ENCODE peak calls at places on chromosomes 16 and 17, in eight cellular contexts. D is Calu3, Y is AG04450, H is GM12865, S is heart right ventricle, W is HFFc6, R is stomach, Q is GM20000. M is an unnamed sample.

GRCh38 chr16:49496656-49497055 is 123.1 kb downstream of the C16orf78 start:
- DNase-seq in D (no peak), Y (no peak), H (no peak), S (no peak), W (no peak), R (no peak), Q (no peak), M (no peak)

GRCh38 chr17:31537558-31537957 is 146.1 kb downstream of the RAB11FIP4 start:
- DNase-seq in D (no peak), Y (no peak), H (peak; percentile 21), S (no peak), W (no peak), R (peak; percentile 80), Q (no peak), M (no peak)

GRCh38 chr16:64864232-64864803 is 257.5 kb downstream of the CDH11 start:
- DNase-seq in D (no peak), Y (peak; percentile 93), H (no peak), S (no peak), W (peak; percentile 94), R (no peak), Q (no peak), M (no peak)

GRCh38 chr17:63753215-63753614 is 11.6 kb upstream of the STRADA start:
- DNase-seq in D (no peak), Y (no peak), H (no peak), S (no peak), W (no peak), R (no peak), Q (no peak), M (no peak)

GRCh38 chr17:49825645-49826044 is 22.2 kb downstream of the TAC4 start:
- DNase-seq in D (no peak), Y (no peak), H (no peak), S (no peak), W (no peak), R (no peak), Q (no peak), M (no peak)

GRCh38 chr17:4900231-4901107 is 1.1 kb downstream of the C17orf107 start:
- DNase-seq in D (no peak), Y (no peak), H (peak; percentile 62), S (no peak), W (no peak), R (peak; percentile 51), Q (peak; percentile 59), M (no peak)

GRCh38 chr17:7686221-7687071 is 844 bp downstream of the TP53 start:
- DNase-seq in D (peak; percentile 70), Y (peak; percentile 55), H (peak; percentile 91), S (peak; percentile 80), W (peak; percentile 77), R (peak; percentile 76), Q (peak; percentile 77), M (peak; percentile 75)

GRCh38 chr17:81234506-81234855 is 4.4 kb downstream of the TEPSIN start:
- DNase-seq in D (no peak), Y (no peak), H (no peak), S (no peak), W (no peak), R (no peak), Q (no peak), M (no peak)

GRCh38 chr16:88331989-88332920 is 50.5 kb upstream of the ZNF469 start:
- DNase-seq in D (peak; percentile 80), Y (peak; percentile 100), H (no peak), S (no peak), W (peak; percentile 100), R (peak; percentile 49), Q (no peak), M (no peak)

GRCh38 chr16:72673118-72673517 is 374.8 kb downstream of the ZFHX3 start:
- DNase-seq in D (no peak), Y (no peak), H (no peak), S (no peak), W (no peak), R (no peak), Q (no peak), M (no peak)

GRCh38 chr17:55300479-55301290 is 35.9 kb downstream of the HLF start:
- DNase-seq in D (no peak), Y (no peak), H (no peak), S (no peak), W (no peak), R (no peak), Q (no peak), M (no peak)

GRCh38 chr16:56109205-56109604 is 82.1 kb upstream of the GNAO1 start:
- DNase-seq in D (no peak), Y (no peak), H (no peak), S (no peak), W (no peak), R (no peak), Q (no peak), M (no peak)

GRCh38 chr17:56173958-56174357 is 20.7 kb downstream of the ANKFN1 start:
- DNase-seq in D (no peak), Y (no peak), H (no peak), S (peak; percentile 9), W (peak; percentile 27), R (no peak), Q (no peak), M (no peak)

GRCh38 chr17:16941643-16942042 is 30.3 kb downstream of the TNFRSF13B start:
- DNase-seq in D (no peak), Y (no peak), H (no peak), S (no peak), W (no peak), R (no peak), Q (no peak), M (no peak)

GRCh38 chr17:17141279-17141678 is 64.9 kb downstream of the PLD6 start:
- DNase-seq in D (no peak), Y (no peak), H (no peak), S (no peak), W (no peak), R (no peak), Q (no peak), M (no peak)

GRCh38 chr16:88922114-88922825 is 54.7 kb downstream of the CBFA2T3 start:
- DNase-seq in D (peak; percentile 50), Y (peak; percentile 20), H (no peak), S (peak; percentile 92), W (no peak), R (peak; percentile 67), Q (no peak), M (no peak)

GRCh38 chr17:47803201-47803600 is 18.4 kb downstream of the OSBPL7 start:
- DNase-seq in D (no peak), Y (no peak), H (no peak), S (no peak), W (no peak), R (no peak), Q (no peak), M (no peak)

GRCh38 chr17:47803751-47804150 is 17.8 kb downstream of the OSBPL7 start:
- DNase-seq in D (no peak), Y (no peak), H (no peak), S (no peak), W (no peak), R (peak; percentile 7), Q (no peak), M (no peak)

GRCh38 chr17:47801176-47801765 is 20.3 kb downstream of the OSBPL7 start:
- DNase-seq in D (no peak), Y (no peak), H (no peak), S (no peak), W (no peak), R (peak; percentile 10), Q (no peak), M (no peak)

GRCh38 chr17:47801906-47802305 is 19.7 kb downstream of the OSBPL7 start:
- DNase-seq in D (no peak), Y (no peak), H (no peak), S (no peak), W (no peak), R (no peak), Q (no peak), M (no peak)

DNA sequence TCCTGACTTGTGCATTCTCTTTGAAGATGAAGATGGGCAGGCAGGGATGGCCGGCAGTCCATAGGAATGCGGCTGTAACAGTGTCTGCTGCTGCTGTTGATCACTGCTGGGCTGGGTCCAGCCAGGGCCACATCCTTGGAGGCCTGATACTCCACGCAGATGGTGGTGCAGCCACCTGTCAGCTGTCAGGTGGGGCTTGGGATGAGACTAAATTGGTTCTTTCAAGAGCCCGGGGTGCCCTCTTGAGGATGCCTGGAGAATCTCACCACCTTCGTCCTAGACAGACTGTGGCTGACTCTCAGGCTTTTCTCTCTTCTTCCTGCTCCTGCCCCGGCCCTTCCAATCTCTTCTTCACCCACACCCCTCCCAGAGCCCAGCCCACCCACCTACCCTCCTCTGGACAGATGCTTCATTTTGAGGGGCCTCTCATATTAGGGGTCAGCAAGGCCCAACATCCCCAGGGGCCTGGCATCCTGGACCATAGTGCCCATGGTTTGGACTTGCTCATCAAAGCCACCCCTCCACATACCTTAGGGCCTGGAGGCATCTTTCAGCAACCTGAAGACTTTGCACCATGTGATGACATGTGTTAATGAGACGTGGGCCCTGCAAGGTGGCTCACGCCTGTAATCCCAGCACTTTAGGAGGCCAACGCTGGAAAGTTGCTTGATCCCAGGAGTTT is 19.1 kb downstream of the OSBPL7 start:
- DNase-seq in D (peak; percentile 83), Y (no peak), H (peak; percentile 72), S (no peak), W (peak; percentile 33), R (peak; percentile 64), Q (peak; percentile 84), M (peak; percentile 84)
- TF ChIP-seq CTCF in D (peak; percentile 75), Y (peak; percentile 66), H (peak; percentile 79), S (peak; percentile 61), W (peak; percentile 71), R (peak; percentile 41), Q (peak; percentile 62), M (peak; percentile 66)

DNA sequence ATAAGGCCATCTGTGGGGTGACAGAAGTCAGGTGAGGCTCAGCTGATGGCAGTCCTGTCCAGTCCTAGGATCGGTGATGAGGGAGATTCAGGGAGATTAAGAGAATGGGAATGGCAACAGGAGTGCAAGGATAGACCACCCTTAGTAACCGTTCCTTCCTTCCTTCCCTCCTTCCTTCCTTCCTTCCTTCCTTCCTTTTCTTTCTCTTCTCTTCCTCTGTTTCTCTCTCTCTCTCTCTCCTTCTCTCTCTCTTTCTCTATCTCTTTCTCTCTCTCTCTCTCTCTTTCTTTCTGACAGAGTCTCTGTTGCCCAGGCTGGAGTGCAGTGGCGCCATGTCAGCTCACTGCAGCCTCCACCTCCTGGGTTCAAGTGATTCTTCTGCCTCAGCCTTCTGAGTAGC is 182.7 kb downstream of the NTN1 start:
- DNase-seq in D (no peak), Y (no peak), H (no peak), S (no peak), W (no peak), R (no peak), Q (no peak), M (no peak)
- TF ChIP-seq CTCF in D (no peak), Y (no peak), H (no peak), S (no peak), W (no peak), R (no peak), Q (no peak), M (no peak)

GRCh38 chr17:44773140-44773539 is 14.4 kb downstream of the ADAM11 start:
- DNase-seq in D (no peak), Y (no peak), H (no peak), S (no peak), W (no peak), R (no peak), Q (no peak), M (no peak)
- TF ChIP-seq CTCF in D (no peak), Y (no peak), H (no peak), S (no peak), W (no peak), R (no peak), Q (no peak), M (no peak)

DNA sequence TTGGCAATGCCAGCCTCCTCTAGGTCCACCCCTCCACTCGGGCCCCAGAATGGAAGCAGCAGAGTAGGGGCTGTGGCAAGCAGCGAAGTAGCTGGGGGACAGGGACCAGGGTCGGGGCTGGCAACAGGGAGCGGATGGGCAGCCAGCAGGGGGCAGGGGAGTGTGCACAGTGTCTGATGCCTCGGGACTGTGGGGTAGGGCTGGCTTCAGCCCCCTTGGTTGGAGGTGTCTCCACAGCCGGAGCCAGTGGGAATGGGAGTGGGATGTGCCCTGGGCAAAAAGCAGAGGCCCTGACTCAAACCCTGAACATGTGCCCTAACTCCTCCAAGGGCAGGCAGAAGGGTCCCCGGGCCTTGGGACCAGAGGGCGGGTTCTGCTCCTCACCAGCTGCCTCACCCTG is 18.5 kb upstream of the ARHGAP27 start:
- DNase-seq in D (no peak), Y (no peak), H (no peak), S (no peak), W (no peak), R (no peak), Q (no peak), M (no peak)
- TF ChIP-seq CTCF in D (no peak), Y (peak; percentile 8), H (no peak), S (no peak), W (peak; percentile 33), R (no peak), Q (no peak), M (peak; percentile 9)

M was measured in GM10248.